ENCODE peak calls at places on chromosomes 2 and 18, in seven cellular contexts. E, S, I, H, N, O and J are unnamed samples.

GRCh38 chr18:69539404-69539803 is 138.7 kb downstream of the DOK6 start:
- DNase-seq in E (no peak), S (no peak), O (no peak), H (no peak), N (no peak), I (no peak), J (no peak)

GRCh38 chr18:47260138-47260923 is 8.9 kb upstream of the SKOR2 start:
- DNase-seq in N (peak; percentile 52), H (peak; percentile 14), S (peak; percentile 29), I (peak; percentile 45), E (no peak), O (no peak), J (peak; percentile 81)

GRCh38 chr2:25709349-25709748 is 36.0 kb upstream of the DTNB start:
- DNase-seq in E (no peak), H (no peak), O (no peak), S (no peak), I (no peak), N (no peak), J (no peak)

GRCh38 chr18:11307716-11308115 is 158.3 kb upstream of the PIEZO2 start:
- DNase-seq in I (no peak), E (no peak), H (peak; percentile 26), S (no peak), N (no peak), O (no peak), J (no peak)

GRCh38 chr2:219658447-219658846 is 31.0 kb downstream of the SLC4A3 start:
- DNase-seq in O (no peak), E (no peak), H (no peak), S (no peak), N (peak; percentile 66), I (peak; percentile 68), J (no peak)

GRCh38 chr2:55146266-55146665 is 85.8 kb downstream of the CLHC1 start:
- DNase-seq in S (no peak), E (no peak), H (no peak), N (no peak), O (no peak), I (no peak), J (no peak)

GRCh38 chr2:109335586-109336266 is 206.7 kb downstream of the SH3RF3 start:
- DNase-seq in I (peak; percentile 83), O (no peak), S (no peak), E (no peak), H (no peak), N (peak; percentile 93), J (no peak)

GRCh38 chr2:144570566-144570965 is 50.6 kb upstream of the ZEB2 start:
- DNase-seq in O (no peak), N (no peak), E (no peak), I (no peak), H (no peak), S (no peak), J (no peak)

GRCh38 chr2:234191819-234192407 is 141.4 kb downstream of the SPP2 start:
- DNase-seq in E (peak; percentile 11), S (no peak), O (peak; percentile 55), I (peak; percentile 35), N (peak; percentile 39), H (no peak), J (no peak)

GRCh38 chr2:165593081-165593480 is 123.6 kb downstream of the CSRNP3 start:
- DNase-seq in N (no peak), I (peak; percentile 23), S (no peak), H (no peak), O (no peak), E (no peak), J (no peak)

GRCh38 chr2:236847538-236848263 is 238.0 kb upstream of the COPS8 start:
- DNase-seq in H (no peak), N (no peak), I (no peak), S (no peak), O (no peak), E (no peak), J (no peak)